ENCODE peak calls at places on chromosomes 7 and 10, in six cellular contexts. One of them, this sample, is unnamed.

GRCh38 chr7:6205921-6206660 is 66.3 kb downstream of the CYTH3 start:
- DNase-seq in HCT116: no peak
- DNase-seq in K562: no peak
- DNase-seq in H1: no peak
- DNase-seq in GM12878: no peak
- DNase-seq in HepG2: no peak
- DNase-seq in this sample: peak

GRCh38 chr10:74891048-74891447 is 64.6 kb downstream of the KAT6B start:
- DNase-seq in HCT116: no peak
- DNase-seq in K562: no peak
- DNase-seq in H1: no peak
- DNase-seq in GM12878: no peak
- DNase-seq in HepG2: no peak
- DNase-seq in this sample: no peak

GRCh38 chr7:4479367-4480039 is 202.6 kb upstream of the FOXK1 start:
- DNase-seq in HCT116: peak
- DNase-seq in K562: peak
- DNase-seq in H1: peak
- DNase-seq in GM12878: no peak
- DNase-seq in HepG2: peak
- DNase-seq in this sample: peak

GRCh38 chr10:62492870-62493180 is 118.7 kb downstream of the ZNF365 start:
- DNase-seq in HCT116: no peak
- DNase-seq in K562: no peak
- DNase-seq in H1: no peak
- DNase-seq in GM12878: no peak
- DNase-seq in HepG2: no peak
- DNase-seq in this sample: no peak

GRCh38 chr10:32953277-32953927 is 4.6 kb downstream of the ITGB1 start:
- DNase-seq in HCT116: no peak
- DNase-seq in K562: no peak
- DNase-seq in H1: no peak
- DNase-seq in GM12878: no peak
- DNase-seq in HepG2: no peak
- DNase-seq in this sample: no peak

GRCh38 chr10:14173706-14174594 is 156.8 kb downstream of the FRMD4A start:
- DNase-seq in HCT116: no peak
- DNase-seq in K562: no peak
- DNase-seq in H1: no peak
- DNase-seq in GM12878: no peak
- DNase-seq in HepG2: no peak
- DNase-seq in this sample: peak

GRCh38 chr7:131370523-131370968 is 42.9 kb downstream of the MKLN1 start:
- DNase-seq in HCT116: no peak
- DNase-seq in K562: no peak
- DNase-seq in H1: peak
- DNase-seq in GM12878: peak
- DNase-seq in HepG2: no peak
- DNase-seq in this sample: no peak

GRCh38 chr10:101817542-101818118 is 614 bp downstream of the OGA start:
- DNase-seq in HCT116: peak
- DNase-seq in K562: peak
- DNase-seq in H1: no peak
- DNase-seq in GM12878: no peak
- DNase-seq in HepG2: no peak
- DNase-seq in this sample: peak

GRCh38 chr7:30068117-30068516 is 39.9 kb downstream of the PLEKHA8 start:
- DNase-seq in HCT116: no peak
- DNase-seq in K562: no peak
- DNase-seq in H1: no peak
- DNase-seq in GM12878: no peak
- DNase-seq in HepG2: no peak
- DNase-seq in this sample: no peak

GRCh38 chr7:126569402-126569801 is 683.3 kb downstream of the GRM8 start:
- DNase-seq in HCT116: no peak
- DNase-seq in K562: no peak
- DNase-seq in H1: no peak
- DNase-seq in GM12878: peak
- DNase-seq in HepG2: no peak
- DNase-seq in this sample: no peak

GRCh38 chr10:103120977-103121735 is 71.9 kb downstream of the NT5C2 start:
- DNase-seq in HCT116: no peak
- DNase-seq in K562: no peak
- DNase-seq in H1: no peak
- DNase-seq in GM12878: no peak
- DNase-seq in HepG2: peak
- DNase-seq in this sample: no peak

GRCh38 chr7:105776068-105776790 is 100.2 kb downstream of the ATXN7L1 start:
- DNase-seq in HCT116: peak
- DNase-seq in K562: peak
- DNase-seq in H1: peak
- DNase-seq in GM12878: no peak
- DNase-seq in HepG2: peak
- DNase-seq in this sample: no peak

GRCh38 chr7:108609643-108610042 is 40.0 kb downstream of the DNAJB9 start:
- DNase-seq in HCT116: no peak
- DNase-seq in K562: no peak
- DNase-seq in H1: no peak
- DNase-seq in GM12878: no peak
- DNase-seq in HepG2: no peak
- DNase-seq in this sample: no peak

GRCh38 chr7:108603922-108604684 is 34.4 kb downstream of the DNAJB9 start:
- DNase-seq in HCT116: no peak
- DNase-seq in K562: no peak
- DNase-seq in H1: no peak
- DNase-seq in GM12878: no peak
- DNase-seq in HepG2: no peak
- DNase-seq in this sample: no peak

GRCh38 chr7:108600399-108600798 is 30.7 kb downstream of the DNAJB9 start:
- DNase-seq in HCT116: no peak
- DNase-seq in K562: no peak
- DNase-seq in H1: no peak
- DNase-seq in GM12878: no peak
- DNase-seq in HepG2: no peak
- DNase-seq in this sample: no peak

GRCh38 chr7:108604685-108605077 is 35.0 kb downstream of the DNAJB9 start:
- DNase-seq in HCT116: no peak
- DNase-seq in K562: peak
- DNase-seq in H1: no peak
- DNase-seq in GM12878: no peak
- DNase-seq in HepG2: no peak
- DNase-seq in this sample: no peak

DNA sequence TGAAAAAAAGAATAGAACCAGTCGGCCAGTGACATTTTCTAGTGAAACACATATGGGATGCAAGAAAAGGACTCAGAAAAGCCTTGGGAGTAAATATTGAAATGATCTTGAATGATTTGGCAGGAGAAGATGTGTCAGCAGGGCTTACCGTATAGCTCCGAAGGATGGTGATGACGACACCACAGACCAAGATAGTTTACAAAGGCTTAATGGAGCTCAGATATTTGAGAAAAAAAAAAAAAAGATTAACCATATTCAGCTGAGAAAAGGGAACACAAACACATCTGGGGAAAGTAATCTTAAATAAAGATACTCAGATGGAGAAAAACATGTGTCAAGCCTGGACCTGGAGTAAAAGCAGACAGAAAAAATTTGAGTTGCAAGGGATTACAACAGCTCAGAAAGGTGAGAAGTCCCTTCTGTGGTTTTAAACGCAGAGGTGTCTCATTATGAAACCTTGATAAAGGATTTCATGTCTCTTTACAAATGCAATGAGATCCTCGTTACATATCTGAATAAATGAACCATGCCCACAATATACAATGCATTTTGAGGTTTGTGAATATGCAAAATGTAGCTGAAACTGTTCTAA is 36.0 kb downstream of the DNAJB9 start:
- DNase-seq in HCT116: no peak
- DNase-seq in K562: no peak
- DNase-seq in H1: no peak
- DNase-seq in GM12878: no peak
- DNase-seq in HepG2: no peak
- DNase-seq in this sample: no peak
- TF ChIP-seq YY1 in HCT116: no peak
- TF ChIP-seq YY1 in K562: no peak
- TF ChIP-seq YY1 in H1: no peak
- TF ChIP-seq YY1 in GM12878: no peak
- TF ChIP-seq YY1 in HepG2: no peak
- TF ChIP-seq YY1 in this sample: no peak

DNA sequence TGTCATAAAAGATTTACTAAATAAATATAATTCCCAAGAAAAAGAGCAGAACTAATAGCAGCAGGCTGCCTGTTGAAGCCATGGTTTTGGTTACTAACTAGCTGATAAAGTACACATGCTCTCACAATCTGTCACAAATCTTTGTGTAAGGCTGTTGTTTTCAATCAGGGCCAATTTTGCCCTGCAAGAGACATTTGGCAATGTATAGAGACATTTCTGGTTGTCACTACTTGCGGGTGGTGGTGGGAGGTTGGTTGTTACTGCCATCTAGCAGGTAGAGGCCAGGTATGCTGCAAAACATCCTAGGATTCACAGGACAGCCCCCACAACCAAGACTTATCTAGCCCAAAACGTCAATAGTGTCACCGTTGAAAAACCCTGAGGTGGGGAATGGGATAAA is 233.5 kb upstream of the CACNA2D1 start:
- DNase-seq in HCT116: no peak
- DNase-seq in K562: no peak
- DNase-seq in H1: no peak
- DNase-seq in GM12878: no peak
- DNase-seq in HepG2: no peak
- DNase-seq in this sample: peak
- H2AFZ ChIP-seq in HCT116: no peak
- H2AFZ ChIP-seq in K562: no peak
- H2AFZ ChIP-seq in H1: no peak
- H2AFZ ChIP-seq in GM12878: no peak
- H2AFZ ChIP-seq in HepG2: no peak
- H2AFZ ChIP-seq in this sample: no peak

GRCh38 chr7:2613926-2614613 is 17.7 kb upstream of the TTYH3 start:
- DNase-seq in HCT116: no peak
- DNase-seq in K562: no peak
- DNase-seq in H1: no peak
- DNase-seq in GM12878: no peak
- DNase-seq in HepG2: no peak
- DNase-seq in this sample: peak
- TF ChIP-seq YY1 in HCT116: no peak
- TF ChIP-seq YY1 in K562: no peak
- TF ChIP-seq YY1 in H1: no peak
- TF ChIP-seq YY1 in GM12878: no peak
- TF ChIP-seq YY1 in HepG2: no peak
- TF ChIP-seq YY1 in this sample: no peak

DNA sequence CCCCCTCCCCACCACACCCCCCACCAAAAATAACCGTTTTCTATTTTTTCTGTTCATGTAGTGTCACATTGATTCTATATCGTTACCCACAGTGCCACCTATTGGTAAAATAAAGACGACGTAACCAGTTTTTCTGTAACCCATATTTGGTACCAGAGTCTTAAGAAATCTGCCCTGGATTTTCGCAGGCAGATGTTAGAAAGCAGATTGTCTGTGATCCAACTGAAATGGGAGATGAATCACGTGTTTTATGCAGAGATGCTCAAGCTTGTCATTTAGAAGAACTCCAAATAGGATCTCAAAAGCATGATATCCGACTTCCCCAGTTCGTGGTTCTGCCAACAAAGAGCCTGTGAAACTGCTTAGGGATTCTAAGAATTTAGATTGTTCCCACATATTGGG is 261.1 kb upstream of the CSTF2T start:
- DNase-seq in HCT116: peak
- DNase-seq in K562: peak
- DNase-seq in H1: no peak
- DNase-seq in GM12878: no peak
- DNase-seq in HepG2: peak
- DNase-seq in this sample: peak
- H2AFZ ChIP-seq in HCT116: no peak
- H2AFZ ChIP-seq in K562: no peak
- H2AFZ ChIP-seq in H1: peak
- H2AFZ ChIP-seq in GM12878: no peak
- H2AFZ ChIP-seq in HepG2: no peak
- H2AFZ ChIP-seq in this sample: no peak

GRCh38 chr7:74220229-74220628 is 10.4 kb downstream of the LAT2 start:
- DNase-seq in HCT116: no peak
- DNase-seq in K562: no peak
- DNase-seq in H1: no peak
- DNase-seq in GM12878: no peak
- DNase-seq in HepG2: no peak
- DNase-seq in this sample: no peak
- TF ChIP-seq YY1 in HCT116: no peak
- TF ChIP-seq YY1 in K562: no peak
- TF ChIP-seq YY1 in H1: no peak
- TF ChIP-seq YY1 in GM12878: no peak
- TF ChIP-seq YY1 in HepG2: no peak
- TF ChIP-seq YY1 in this sample: no peak

DNA sequence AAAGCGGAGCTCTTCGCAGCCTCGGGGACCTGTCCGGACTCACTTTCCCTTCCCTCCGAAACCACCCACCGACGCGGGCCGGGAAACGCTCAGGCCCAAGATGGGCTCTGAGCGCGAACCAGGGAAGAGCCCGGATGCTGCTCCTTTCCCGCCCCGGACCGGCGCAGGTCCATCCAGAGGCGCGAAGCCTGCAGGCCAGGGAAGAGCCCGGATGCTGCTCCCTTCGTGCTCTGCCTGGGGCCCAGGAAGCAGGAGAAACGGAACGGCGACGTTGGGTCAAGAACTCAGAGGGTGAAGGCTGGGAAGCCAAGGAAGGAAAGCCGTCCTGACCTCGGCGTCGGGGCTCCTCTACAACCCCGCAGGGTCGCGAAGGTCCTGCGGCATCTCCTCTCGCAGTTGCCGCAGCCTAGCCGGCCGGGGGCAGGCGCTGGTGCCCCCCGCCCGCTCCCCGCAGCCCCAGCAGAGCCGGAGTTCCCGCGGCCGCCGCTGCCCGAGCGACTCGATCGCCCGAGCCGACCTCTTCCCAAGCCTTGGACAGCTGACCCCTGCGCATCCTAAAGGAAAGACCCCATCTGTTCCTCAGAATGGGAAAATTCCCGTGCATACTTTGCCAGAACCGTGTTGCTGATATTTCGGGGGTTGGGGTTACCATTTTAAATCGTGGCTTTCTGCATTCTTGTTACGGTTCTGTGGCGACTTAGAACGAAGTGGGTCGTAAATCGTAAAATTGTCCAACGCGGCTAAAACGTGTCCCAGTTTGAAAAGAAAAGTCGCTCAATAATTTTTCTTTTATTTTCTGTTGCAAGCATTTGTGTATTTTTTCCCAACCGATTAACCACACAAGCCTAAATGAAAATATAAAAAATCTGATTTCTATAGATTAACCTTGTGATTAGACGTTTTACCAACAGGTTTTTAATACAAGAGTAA is 7.5 kb downstream of the HOXA1 start:
- DNase-seq in HCT116: no peak
- DNase-seq in K562: no peak
- DNase-seq in H1: no peak
- DNase-seq in GM12878: no peak
- DNase-seq in HepG2: no peak
- DNase-seq in this sample: peak
- H2AFZ ChIP-seq in HCT116: no peak
- H2AFZ ChIP-seq in K562: no peak
- H2AFZ ChIP-seq in H1: peak
- H2AFZ ChIP-seq in GM12878: no peak
- H2AFZ ChIP-seq in HepG2: no peak
- H2AFZ ChIP-seq in this sample: no peak

This sample was measured in SK-N-SH.